ENCODE peak calls at places on chromosomes 2 and 18, in nine cellular contexts. Y, S, Z, M, V, X, B, R and F are unnamed samples.

GRCh38 chr2:18242716-18243115 is 317.7 kb downstream of the RDH14 start:
- DNase-seq in Y (no peak), S (no peak), Z (no peak), M (no peak), V (no peak), X (no peak), B (no peak), R (no peak), F (no peak)

GRCh38 chr18:4276983-4277585 is 178.0 kb downstream of the DLGAP1 start:
- DNase-seq in Y (no peak), S (no peak), Z (no peak), M (no peak), V (no peak), X (no peak), B (no peak), R (no peak), F (peak)

GRCh38 chr2:240397924-240398611 is 37.4 kb upstream of the GPC1 start:
- DNase-seq in Y (peak), S (peak), Z (peak), M (no peak), V (no peak), X (no peak), B (no peak), R (no peak), F (no peak)

GRCh38 chr2:38509322-38509946 is 93.3 kb downstream of the HNRNPLL start:
- DNase-seq in Y (no peak), S (no peak), Z (peak), M (peak), V (no peak), X (peak), B (no peak), R (peak), F (no peak)

GRCh38 chr2:126518206-126518605 is 137.8 kb upstream of the GYPC start:
- DNase-seq in Y (no peak), S (no peak), Z (no peak), M (no peak), V (no peak), X (no peak), B (no peak), R (no peak), F (no peak)

GRCh38 chr2:42100696-42101585 is 53.1 kb downstream of the PKDCC start:
- DNase-seq in Y (peak), S (peak), Z (peak), M (no peak), V (no peak), X (peak), B (no peak), R (no peak), F (peak)

GRCh38 chr2:109129356-109129920 is 433 bp downstream of the SH3RF3 start:
- DNase-seq in Y (no peak), S (no peak), Z (peak), M (no peak), V (no peak), X (peak), B (no peak), R (no peak), F (peak)

GRCh38 chr18:48782381-48782841 is 168.4 kb downstream of the SMAD7 start:
- DNase-seq in Y (no peak), S (peak), Z (peak), M (no peak), V (no peak), X (no peak), B (no peak), R (no peak), F (no peak)

GRCh38 chr2:22894761-22895160 is 490.2 kb upstream of the KLHL29 start:
- DNase-seq in Y (no peak), S (no peak), Z (no peak), M (no peak), V (no peak), X (no peak), B (no peak), R (no peak), F (no peak)

GRCh38 chr2:157785866-157786662 is 90.1 kb downstream of the ACVR1 start:
- DNase-seq in Y (no peak), S (no peak), Z (peak), M (peak), V (no peak), X (no peak), B (no peak), R (no peak), F (no peak)

GRCh38 chr2:1509271-1509995 is 96.2 kb downstream of the TPO start:
- DNase-seq in Y (no peak), S (no peak), Z (no peak), M (no peak), V (no peak), X (no peak), B (no peak), R (no peak), F (no peak)

GRCh38 chr2:99101697-99102096 is 39.8 kb upstream of the C2orf15 start:
- DNase-seq in Y (no peak), S (no peak), Z (peak), M (no peak), V (no peak), X (peak), B (no peak), R (no peak), F (no peak)

DNA sequence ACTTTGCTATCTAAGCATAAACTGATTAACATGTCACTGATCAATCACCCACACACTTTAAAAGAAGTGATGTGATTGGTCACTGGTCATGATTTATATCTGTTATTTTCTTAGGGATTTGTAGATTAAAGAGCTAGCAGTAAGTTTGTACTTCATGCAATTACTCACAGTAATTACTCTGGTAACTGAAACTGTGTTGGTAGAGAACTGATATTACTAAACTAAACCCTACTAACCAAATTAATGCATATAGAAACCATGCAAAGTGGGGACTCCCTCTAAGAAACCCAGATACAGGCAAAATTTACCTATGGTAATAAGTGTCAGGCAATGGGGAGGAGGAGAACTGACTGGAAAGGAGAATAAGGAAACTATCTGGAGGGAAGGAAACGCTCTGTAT is 44.8 kb upstream of the C2orf15 start:
- DNase-seq in Y (no peak), S (no peak), Z (no peak), M (no peak), V (no peak), X (no peak), B (no peak), R (no peak), F (no peak)
- TF ChIP-seq CTCF in Y (no peak), S (no peak), Z (no peak), M (no peak), V (no peak), X (no peak), B (no peak), R (no peak), F (no peak)

GRCh38 chr18:45837283-45838070 is 12.0 kb downstream of the SIGLEC15 start:
- DNase-seq in Y (peak), S (no peak), Z (no peak), M (no peak), V (no peak), X (peak), B (no peak), R (no peak), F (peak)

GRCh38 chr18:45838302-45839070 is 13.0 kb downstream of the SIGLEC15 start:
- DNase-seq in Y (no peak), S (no peak), Z (no peak), M (no peak), V (no peak), X (no peak), B (no peak), R (no peak), F (no peak)

GRCh38 chr18:45841765-45842442 is 16.4 kb downstream of the SIGLEC15 start:
- DNase-seq in Y (no peak), S (no peak), Z (no peak), M (no peak), V (no peak), X (no peak), B (no peak), R (no peak), F (no peak)

GRCh38 chr18:45841060-45841764 is 15.7 kb downstream of the SIGLEC15 start:
- DNase-seq in Y (no peak), S (no peak), Z (no peak), M (no peak), V (no peak), X (no peak), B (no peak), R (no peak), F (no peak)

DNA sequence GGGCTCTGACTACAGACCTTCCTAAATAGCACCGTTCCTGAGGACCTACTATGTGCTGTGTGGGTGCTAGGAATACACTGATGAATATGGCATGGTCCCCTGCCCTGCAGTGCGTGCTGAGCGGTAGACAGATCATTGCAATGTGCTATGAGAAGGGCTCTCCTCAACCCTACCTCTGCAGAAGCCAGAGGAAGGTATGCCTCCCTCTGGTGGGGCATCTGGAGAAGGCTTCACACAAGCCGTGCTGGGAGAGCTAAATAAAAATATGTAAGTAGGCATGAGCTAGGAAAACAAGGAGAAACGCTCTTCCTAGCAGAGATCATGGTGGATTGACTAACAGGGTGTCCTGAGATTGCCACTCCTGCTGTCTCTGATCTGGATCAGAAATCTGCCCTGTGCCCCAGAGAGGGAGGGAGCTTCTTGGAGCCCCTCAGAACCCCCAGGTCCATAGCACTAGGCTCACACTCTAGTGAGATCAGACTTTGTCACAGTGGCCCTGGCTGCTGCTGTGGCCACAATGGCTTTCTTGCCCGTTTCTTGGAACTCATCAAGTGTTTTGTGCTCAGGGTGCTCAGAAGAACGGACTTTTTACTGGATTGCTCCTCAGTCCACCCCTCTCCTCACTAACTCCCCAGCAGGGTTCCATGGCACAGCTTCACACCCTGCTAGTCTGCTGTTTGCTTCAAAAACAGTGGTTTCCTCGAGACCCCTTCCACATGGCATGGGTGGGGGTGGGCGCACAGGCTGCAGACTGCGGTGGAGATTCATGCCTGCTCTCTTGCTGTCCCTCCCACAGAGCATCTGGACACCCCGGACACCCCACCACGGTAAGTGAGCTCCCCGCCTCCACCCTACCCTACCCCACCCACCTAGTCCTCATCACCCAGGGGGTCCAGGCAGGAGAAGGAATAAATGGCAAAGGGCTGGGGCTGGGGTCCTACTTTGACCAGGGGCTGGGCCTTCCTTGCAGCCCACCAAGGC is 14.2 kb downstream of the SIGLEC15 start:
- DNase-seq in Y (peak), S (no peak), Z (peak), M (peak), V (no peak), X (peak), B (no peak), R (peak), F (no peak)
- TF ChIP-seq CTCF in Y (peak), S (peak), Z (peak), M (peak), V (no peak), X (peak), B (peak), R (peak), F (no peak)

GRCh38 chr2:111900859-111901258 is 2.5 kb downstream of the MERTK start:
- DNase-seq in Y (peak), S (no peak), Z (peak), M (no peak), V (no peak), X (peak), B (no peak), R (no peak), F (no peak)
- TF ChIP-seq CTCF in Y (peak), S (peak), Z (peak), M (peak), V (peak), X (peak), B (peak), R (peak), F (no peak)

DNA sequence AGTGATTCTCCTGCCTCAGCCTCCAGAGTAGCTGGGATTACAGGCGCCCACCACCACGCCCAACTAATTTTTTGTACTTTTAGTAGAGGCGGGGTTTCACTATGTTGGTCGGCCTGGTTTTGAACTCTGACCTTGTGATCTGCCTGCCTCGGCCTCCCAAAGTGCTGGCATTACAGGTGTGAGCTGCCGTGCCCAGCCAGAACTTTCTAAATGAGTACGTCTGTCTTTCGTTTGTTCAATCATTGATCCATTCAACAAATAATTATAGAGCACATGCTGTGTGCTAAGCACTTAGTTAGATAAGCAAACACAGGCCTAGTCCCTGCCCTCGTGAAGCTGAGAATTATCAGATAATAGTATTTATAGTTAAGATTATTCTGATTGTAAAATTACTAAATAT is 56.5 kb downstream of the TTC39C start:
- DNase-seq in Y (no peak), S (no peak), Z (no peak), M (no peak), V (no peak), X (no peak), B (no peak), R (no peak), F (no peak)
- TF ChIP-seq CTCF in Y (no peak), S (no peak), Z (no peak), M (no peak), V (no peak), X (no peak), B (no peak), R (no peak), F (no peak)

GRCh38 chr2:115163572-115163971 is 721.1 kb downstream of the DPP10 start:
- DNase-seq in Y (no peak), S (no peak), Z (no peak), M (no peak), V (no peak), X (no peak), B (no peak), R (no peak), F (no peak)
- TF ChIP-seq CTCF in Y (no peak), S (no peak), Z (no peak), M (no peak), V (no peak), X (no peak), B (no peak), R (no peak), F (no peak)

DNA sequence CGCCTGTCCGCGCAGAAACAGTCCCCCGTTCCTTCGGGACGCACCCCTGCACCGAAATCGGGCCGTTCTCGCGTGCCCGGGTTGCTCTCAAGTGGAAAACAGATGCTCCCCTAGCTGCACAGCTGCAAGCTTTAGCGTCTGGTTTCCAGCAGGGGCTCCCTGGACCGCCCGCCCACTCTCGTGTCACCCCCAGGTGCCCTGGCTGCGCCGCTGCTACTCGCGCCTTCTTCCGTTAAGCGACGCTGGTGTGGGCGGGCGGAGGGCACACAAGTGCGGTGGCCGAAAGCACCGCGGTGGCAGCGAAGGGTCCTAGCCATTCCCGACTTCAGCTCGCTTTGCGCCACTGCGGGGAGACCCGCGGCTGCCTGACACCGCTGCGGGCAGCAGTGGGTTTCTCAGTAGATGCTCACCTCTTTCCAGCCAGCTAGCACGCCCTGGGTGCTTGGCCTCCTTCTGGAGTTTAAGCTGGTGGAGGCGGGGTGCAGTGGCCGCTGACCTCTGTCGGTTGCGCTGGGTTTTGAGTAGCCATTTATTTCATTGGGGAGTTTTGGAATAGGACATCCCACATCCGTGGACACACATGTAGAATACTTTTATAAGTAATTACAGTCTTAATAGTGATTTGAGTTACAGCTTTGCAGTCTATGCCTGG is 806 bp downstream of the ZNF407 start:
- DNase-seq in Y (peak), S (peak), Z (peak), M (no peak), V (no peak), X (peak), B (no peak), R (no peak), F (peak)
- TF ChIP-seq CTCF in Y (peak), S (peak), Z (peak), M (peak), V (no peak), X (peak), B (peak), R (no peak), F (peak)

GRCh38 chr2:134537702-134538101 is 181.1 kb downstream of the TMEM163 start:
- DNase-seq in Y (no peak), S (no peak), Z (no peak), M (no peak), V (no peak), X (no peak), B (no peak), R (no peak), F (no peak)

GRCh38 chr2:134537121-134537520 is 181.7 kb downstream of the TMEM163 start:
- DNase-seq in Y (no peak), S (no peak), Z (no peak), M (no peak), V (no peak), X (no peak), B (no peak), R (no peak), F (no peak)

GRCh38 chr2:134540954-134541353 is 177.8 kb downstream of the TMEM163 start:
- DNase-seq in Y (no peak), S (no peak), Z (no peak), M (no peak), V (no peak), X (no peak), B (no peak), R (no peak), F (no peak)

GRCh38 chr2:134539946-134540345 is 178.9 kb downstream of the TMEM163 start:
- DNase-seq in Y (no peak), S (no peak), Z (no peak), M (no peak), V (no peak), X (no peak), B (no peak), R (no peak), F (no peak)

GRCh38 chr2:134536312-134536711 is 182.5 kb downstream of the TMEM163 start:
- DNase-seq in Y (no peak), S (no peak), Z (no peak), M (no peak), V (no peak), X (no peak), B (no peak), R (no peak), F (no peak)
- TF ChIP-seq CTCF in Y (no peak), S (no peak), Z (no peak), M (no peak), V (no peak), X (no peak), B (no peak), R (no peak), F (no peak)

GRCh38 chr2:119525574-119525973 is 1.3 kb upstream of the SCTR start:
- DNase-seq in Y (no peak), S (no peak), Z (no peak), M (no peak), V (no peak), X (no peak), B (no peak), R (no peak), F (no peak)
- TF ChIP-seq CTCF in Y (no peak), S (no peak), Z (no peak), M (no peak), V (no peak), X (no peak), B (no peak), R (no peak), F (no peak)